ENCODE peak calls at places on chromosomes 2 and 18, in seven cellular contexts. G is endothelial cell, B is dorsolateral prefrontal cortex, X is osteoblast, I is GM10248, D is stomach, V is fibroblast of mammary gland. Z is an unnamed sample.

GRCh38 chr2:3051266-3051665 is 326.4 kb downstream of the EIPR1 start:
- DNase-seq in X (no peak), D (no peak), V (no peak), I (no peak), B (no peak), G (no peak), Z (no peak)

GRCh38 chr2:59936031-59936430 is 617.4 kb downstream of the BCL11A start:
- DNase-seq in V (no peak), B (no peak), X (no peak), I (no peak), D (no peak), G (no peak), Z (no peak)

GRCh38 chr18:398866-399637 is 101.4 kb downstream of the COLEC12 start:
- DNase-seq in B (no peak), I (no peak), D (no peak), G (no peak), X (peak; percentile 45), V (no peak), Z (no peak)

GRCh38 chr2:160381425-160381951 is 112.1 kb downstream of the RBMS1 start:
- DNase-seq in X (no peak), V (peak; percentile 66), G (no peak), B (no peak), I (no peak), D (no peak), Z (no peak)

GRCh38 chr2:30396436-30397232 is 50.4 kb upstream of the LCLAT1 start:
- DNase-seq in X (no peak), I (no peak), B (no peak), D (no peak), V (no peak), G (no peak), Z (no peak)

GRCh38 chr2:122523143-122523542 is 767.7 kb downstream of the TSN start:
- DNase-seq in V (no peak), G (no peak), D (no peak), B (no peak), X (no peak), I (no peak), Z (no peak)

GRCh38 chr2:165864353-165864752 is 70.3 kb upstream of the GALNT3 start:
- DNase-seq in D (no peak), X (no peak), G (no peak), I (no peak), V (no peak), B (no peak), Z (no peak)

GRCh38 chr2:147386284-147386683 is 458.5 kb upstream of the ACVR2A start:
- DNase-seq in D (no peak), B (no peak), G (no peak), I (no peak), V (peak; percentile 6), X (no peak), Z (no peak)

GRCh38 chr2:158733430-158733755 is 61.7 kb upstream of the DAPL1 start:
- DNase-seq in B (no peak), G (no peak), I (no peak), V (no peak), X (peak; percentile 39), D (no peak), Z (no peak)

GRCh38 chr2:29290293-29291052 is 175.3 kb downstream of the CLIP4 start:
- DNase-seq in I (no peak), B (no peak), G (peak; percentile 13), D (no peak), X (no peak), V (no peak), Z (no peak)

GRCh38 chr18:61991201-61991600 is 98.4 kb upstream of the RNF152 start:
- DNase-seq in D (no peak), G (no peak), B (no peak), I (no peak), V (peak; percentile 63), X (no peak), Z (no peak)

GRCh38 chr2:118094503-118094902 is 6.2 kb downstream of the INSIG2 start:
- DNase-seq in I (no peak), G (no peak), D (no peak), X (no peak), B (no peak), V (no peak), Z (no peak)

GRCh38 chr2:230902180-230902899 is 22.7 kb downstream of the GPR55 start:
- DNase-seq in X (no peak), G (peak; percentile 62), B (peak; percentile 48), D (peak; percentile 43), V (peak; percentile 81), I (peak; percentile 77), Z (peak; percentile 62)

GRCh38 chr2:227826019-227826521 is 12.4 kb downstream of the CCL20 start:
- DNase-seq in D (no peak), B (no peak), V (no peak), G (no peak), X (no peak), I (no peak), Z (no peak)

GRCh38 chr2:38384344-38384743 is 7.3 kb upstream of the ATL2 start:
- DNase-seq in I (no peak), X (no peak), G (no peak), V (no peak), D (no peak), B (no peak), Z (no peak)

GRCh38 chr2:79630972-79631551 is 118.2 kb downstream of the CTNNA2 start:
- DNase-seq in G (no peak), V (no peak), X (no peak), B (no peak), I (no peak), D (no peak), Z (no peak)

GRCh38 chr18:63040788-63041410 is 278.7 kb downstream of the BCL2 start:
- DNase-seq in G (no peak), D (no peak), V (no peak), B (no peak), X (no peak), I (peak; percentile 59), Z (no peak)

GRCh38 chr2:188292446-188293239 is 969 bp downstream of the GULP1 start:
- DNase-seq in I (no peak), V (peak; percentile 80), D (peak; percentile 89), X (peak; percentile 82), B (peak; percentile 26), G (peak; percentile 69), Z (peak; percentile 83)

GRCh38 chr18:79522451-79523220 is 126.9 kb downstream of the NFATC1 start:
- DNase-seq in V (no peak), D (no peak), B (no peak), X (peak; percentile 84), I (no peak), G (peak; percentile 3), Z (no peak)

GRCh38 chr18:67551146-67551545 is 34.6 kb upstream of the DSEL start:
- DNase-seq in G (no peak), B (no peak), X (no peak), V (no peak), I (no peak), D (no peak), Z (no peak)

GRCh38 chr2:71070294-71071025 is 2.0 kb downstream of the NAGK start:
- DNase-seq in X (peak; percentile 92), I (peak; percentile 27), D (no peak), V (peak; percentile 62), B (no peak), G (no peak), Z (no peak)
- TF ChIP-seq CTCF in X (peak; percentile 51), I (peak; percentile 32), D (peak; percentile 25), V (peak; percentile 49), B (peak; percentile 48), G (peak; percentile 16), Z (peak; percentile 57)

GRCh38 chr2:53053958-53054357 is 713.6 kb upstream of the CHAC2 start:
- DNase-seq in V (no peak), I (no peak), B (no peak), G (no peak), D (no peak), X (no peak), Z (no peak)

GRCh38 chr2:53051157-53051556 is 716.4 kb upstream of the CHAC2 start:
- DNase-seq in G (no peak), I (no peak), X (no peak), D (no peak), B (no peak), V (no peak), Z (no peak)
- TF ChIP-seq CTCF in G (no peak), I (no peak), X (no peak), D (no peak), B (no peak), V (no peak), Z (no peak)

DNA sequence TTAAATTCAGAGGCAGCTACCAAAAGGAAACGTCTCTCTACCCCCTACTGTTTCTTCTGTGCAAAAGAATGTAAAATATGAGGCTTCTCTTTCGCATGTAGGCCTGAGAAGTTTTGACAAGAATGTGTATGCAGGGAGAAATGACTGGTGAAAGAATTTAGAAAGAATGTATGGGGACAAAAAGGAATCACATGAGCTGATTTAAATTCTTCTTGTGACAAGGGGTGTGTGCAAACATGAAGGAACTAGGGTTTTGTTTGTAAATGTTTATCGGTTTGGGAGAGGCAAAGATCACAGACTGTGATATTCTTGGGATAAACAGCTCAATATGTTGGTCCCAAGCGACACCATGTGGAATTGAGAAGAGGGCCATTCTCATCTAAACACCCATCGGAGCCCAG is 345.2 kb upstream of the VRK2 start:
- DNase-seq in D (no peak), I (no peak), X (no peak), B (no peak), G (no peak), V (no peak), Z (no peak)
- TF ChIP-seq CTCF in D (no peak), I (no peak), X (no peak), B (no peak), G (no peak), V (no peak), Z (no peak)

GRCh38 chr2:133570547-133570946 is 2.3 kb upstream of the NCKAP5 start:
- DNase-seq in B (no peak), I (no peak), G (no peak), D (no peak), X (no peak), V (no peak), Z (no peak)

GRCh38 chr2:133568598-133568997 is 335 bp upstream of the NCKAP5 start:
- DNase-seq in B (no peak), D (no peak), V (no peak), G (no peak), X (no peak), I (no peak), Z (no peak)

GRCh38 chr2:133569416-133569815 is 1.2 kb upstream of the NCKAP5 start:
- DNase-seq in X (no peak), G (no peak), B (no peak), D (no peak), I (no peak), V (no peak), Z (no peak)

GRCh38 chr2:133566967-133567645 is 1.2 kb downstream of the NCKAP5 start:
- DNase-seq in B (no peak), D (peak; percentile 49), G (no peak), V (peak; percentile 6), X (peak; percentile 66), I (no peak), Z (no peak)

GRCh38 chr2:133568172-133568571 is at the start of gene NCKAP5:
- DNase-seq in X (no peak), D (peak; percentile 49), B (no peak), V (peak; percentile 12), G (no peak), I (no peak), Z (no peak)
- TF ChIP-seq CTCF in X (peak; percentile 17), D (no peak), B (no peak), V (no peak), G (no peak), I (no peak), Z (peak; percentile 60)

GRCh38 chr18:76435321-76435989 is 59.6 kb downstream of the ZNF516 start:
- DNase-seq in D (no peak), B (no peak), I (no peak), V (no peak), X (no peak), G (no peak), Z (peak; percentile 29)
- TF ChIP-seq CTCF in D (no peak), B (peak; percentile 35), I (no peak), V (peak; percentile 18), X (no peak), G (no peak), Z (no peak)

GRCh38 chr18:9804517-9805104 is 81.2 kb upstream of the TXNDC2 start:
- DNase-seq in I (no peak), V (no peak), D (no peak), X (no peak), B (no peak), G (no peak), Z (no peak)
- TF ChIP-seq CTCF in I (no peak), V (no peak), D (no peak), X (no peak), B (no peak), G (no peak), Z (no peak)